ENCODE peak calls at places on chromosomes 4 and X, in nine cellular contexts. P is GM23248; B is mammary epithelial cell; F is stimulated activated CD4-positive, alpha-beta T cell treated with anti-CD3 and anti-CD28 coated beads, Interleukin-4, amount 100 ng/mL, for 1 hour; E is EL; S is iPS-NIHi11; C is DMS153; O is activated CD4-positive, alpha-beta T cell treated with anti-CD3 and anti-CD28 coated beads for 24 hours; Y is neural progenitor cell. A is an unnamed sample.

GRCh38 chr4:79584352-79584751 is 176.3 kb upstream of the GK2 start:
- DNase-seq in P (no peak), B (no peak), F (no peak), E (no peak), S (no peak), C (no peak), O (no peak), Y (no peak), A (no peak)

GRCh38 chr4:11496313-11496956 is 67.7 kb upstream of the HS3ST1 start:
- DNase-seq in P (no peak), B (peak; percentile 99), F (no peak), E (no peak), S (no peak), C (no peak), O (no peak), Y (peak; percentile 4), A (no peak)

GRCh38 chrX:69033936-69034335 is 131.3 kb downstream of the PJA1 start:
- DNase-seq in P (no peak), B (peak; percentile 6), F (no peak), E (no peak), S (no peak), C (no peak), O (no peak), Y (no peak), A (no peak)

GRCh38 chr4:78954048-78954666 is 14.9 kb upstream of the PAQR3 start:
- DNase-seq in P (peak; percentile 30), B (no peak), F (no peak), E (no peak), S (peak; percentile 37), C (peak; percentile 11), O (no peak), Y (peak; percentile 72), A (no peak)

GRCh38 chrX:87299563-87300160 is 217.9 kb upstream of the KLHL4 start:
- DNase-seq in P (peak; percentile 12), B (peak; percentile 1), F (no peak), E (peak; percentile 0), S (no peak), C (no peak), O (no peak), Y (peak; percentile 19), A (no peak)

GRCh38 chr4:89434364-89434988 is 126.9 kb upstream of the GPRIN3 start:
- DNase-seq in P (peak; percentile 70), B (peak; percentile 24), F (no peak), E (peak; percentile 4), S (peak; percentile 28), C (peak; percentile 35), O (no peak), Y (peak; percentile 29), A (no peak)

GRCh38 chr4:53508446-53508845 is 82.8 kb downstream of the LNX1 start:
- DNase-seq in P (peak; percentile 70), B (peak; percentile 30), F (no peak), E (peak; percentile 38), S (no peak), C (no peak), O (no peak), Y (no peak), A (no peak)

GRCh38 chr4:151962138-151962845 is 201.5 kb upstream of the GATB start:
- DNase-seq in P (peak; percentile 14), B (peak; percentile 19), F (no peak), E (no peak), S (no peak), C (no peak), O (no peak), Y (no peak), A (no peak)

GRCh38 chr4:86247906-86248305 is 111.9 kb downstream of the MAPK10 start:
- DNase-seq in P (no peak), B (no peak), F (no peak), E (no peak), S (no peak), C (no peak), O (no peak), Y (no peak), A (no peak)

GRCh38 chr4:8472689-8473197 is 32.2 kb downstream of the TRMT44 start:
- DNase-seq in P (peak; percentile 96), B (no peak), F (no peak), E (peak; percentile 96), S (no peak), C (no peak), O (no peak), Y (no peak), A (no peak)

GRCh38 chrX:120419465-120419864 is 49.6 kb downstream of the LAMP2 start:
- DNase-seq in P (no peak), B (no peak), F (no peak), E (no peak), S (no peak), C (no peak), O (no peak), Y (no peak), A (no peak)

GRCh38 chrX:118973389-118974087 is 880 bp upstream of the LONRF3 start:
- DNase-seq in P (peak; percentile 32), B (no peak), F (no peak), E (peak; percentile 4), S (no peak), C (no peak), O (no peak), Y (peak; percentile 24), A (no peak)

GRCh38 chrX:147351644-147352043 is 537.1 kb upstream of the CXorf51A start:
- DNase-seq in P (no peak), B (no peak), F (no peak), E (no peak), S (no peak), C (no peak), O (no peak), Y (no peak), A (no peak)

GRCh38 chrX:42119076-42119475 is 195.7 kb upstream of the CASK start:
- DNase-seq in P (peak; percentile 38), B (peak; percentile 96), F (no peak), E (peak; percentile 18), S (no peak), C (peak; percentile 76), O (no peak), Y (no peak), A (no peak)

GRCh38 chr4:62548765-62549164 is 1348.6 kb downstream of the ADGRL3 start:
- DNase-seq in P (no peak), B (no peak), F (no peak), E (no peak), S (no peak), C (no peak), O (no peak), Y (no peak), A (no peak)

GRCh38 chrX:37834937-37835336 is 12.4 kb downstream of the DYNLT3 start:
- DNase-seq in P (no peak), B (no peak), F (no peak), E (no peak), S (no peak), C (no peak), O (no peak), Y (no peak), A (no peak)

GRCh38 chr4:118749347-118749988 is 64.3 kb downstream of the METTL14 start:
- DNase-seq in P (no peak), B (no peak), F (no peak), E (no peak), S (no peak), C (peak; percentile 27), O (no peak), Y (no peak), A (no peak)

GRCh38 chrX:44770111-44770510 is 73.7 kb upstream of the DUSP21 start:
- DNase-seq in P (peak; percentile 23), B (peak; percentile 4), F (no peak), E (no peak), S (no peak), C (no peak), O (no peak), Y (no peak), A (no peak)

GRCh38 chr4:8333726-8334460 is 64.3 kb downstream of the HTRA3 start:
- DNase-seq in P (no peak), B (no peak), F (no peak), E (no peak), S (no peak), C (no peak), O (no peak), Y (no peak), A (no peak)

GRCh38 chrX:152635941-152636340 is 1.8 kb upstream of the GABRQ start:
- DNase-seq in P (peak; percentile 66), B (peak; percentile 23), F (no peak), E (peak; percentile 44), S (peak; percentile 29), C (peak; percentile 51), O (no peak), Y (peak; percentile 74), A (no peak)

GRCh38 chr4:147480891-147481576 is at the start of gene EDNRA:
- DNase-seq in P (peak; percentile 79), B (no peak), F (no peak), E (peak; percentile 65), S (peak; percentile 68), C (no peak), O (no peak), Y (peak; percentile 64), A (no peak)

GRCh38 chrX:74449322-74449936 is 28.1 kb downstream of the SLC16A2 start:
- DNase-seq in P (peak; percentile 14), B (peak; percentile 76), F (peak; percentile 30), E (no peak), S (no peak), C (no peak), O (peak; percentile 7), Y (no peak), A (no peak)

GRCh38 chrX:2627272-2627867 is 63.7 kb upstream of the CD99 start:
- DNase-seq in P (peak; percentile 39), B (peak; percentile 16), F (peak; percentile 34), E (peak; percentile 40), S (peak; percentile 57), C (no peak), O (no peak), Y (peak; percentile 71), A (no peak)

GRCh38 chr4:175330652-175331051 is 412.5 kb downstream of the ADAM29 start:
- DNase-seq in P (peak; percentile 43), B (peak; percentile 28), F (no peak), E (peak; percentile 67), S (no peak), C (no peak), O (no peak), Y (no peak), A (no peak)

GRCh38 chr4:11397819-11398610 is 30.7 kb downstream of the HS3ST1 start:
- DNase-seq in P (no peak), B (no peak), F (no peak), E (no peak), S (no peak), C (no peak), O (no peak), Y (no peak), A (no peak)

GRCh38 chr4:35125995-35126712 is 1118.2 kb downstream of the ARAP2 start:
- DNase-seq in P (no peak), B (no peak), F (no peak), E (no peak), S (no peak), C (peak; percentile 70), O (no peak), Y (no peak), A (no peak)

A was measured in GM12878.